ENCODE peak calls at places on chromosomes 3 and 15, in seven cellular contexts. V is fibroblast of the aortic adventitia, M is heart left ventricle, K is heart right ventricle, Z is psoas muscle, B is GM23338, X is ovary. I is an unnamed sample.

GRCh38 chr15:83098079-83098478 is 9.4 kb upstream of the TM6SF1 start:
- DNase-seq in K (no peak), Z (no peak), M (no peak), X (no peak), V (no peak), B (no peak), I (no peak)

GRCh38 chr3:168534761-168535160 is 439.0 kb upstream of the GOLIM4 start:
- DNase-seq in M (no peak), Z (no peak), X (no peak), B (peak), V (no peak), K (no peak), I (no peak)

GRCh38 chr3:194871143-194871863 is 185.6 kb downstream of the FAM43A start:
- DNase-seq in X (peak), K (no peak), Z (peak), B (peak), M (peak), V (peak), I (peak)

GRCh38 chr15:39448409-39448808 is 132.5 kb upstream of the THBS1 start:
- DNase-seq in V (no peak), X (no peak), M (no peak), K (no peak), B (no peak), Z (no peak), I (no peak)

GRCh38 chr3:38725726-38726410 is 76.4 kb upstream of the SCN5A start:
- DNase-seq in V (peak), M (peak), B (no peak), Z (no peak), X (no peak), K (peak), I (no peak)

GRCh38 chr15:49462242-49462641 is 39.2 kb downstream of the FGF7 start:
- DNase-seq in B (no peak), M (no peak), K (no peak), X (no peak), Z (no peak), V (peak), I (no peak)

GRCh38 chr3:162643245-162643644 is 1146.6 kb downstream of the OTOL1 start:
- DNase-seq in K (no peak), M (no peak), Z (no peak), X (no peak), B (no peak), V (no peak), I (no peak)

GRCh38 chr15:32898991-32899613 is 181.3 kb downstream of the GREM1 start:
- DNase-seq in X (no peak), V (no peak), B (peak), K (no peak), M (no peak), Z (no peak), I (no peak)

GRCh38 chr3:30353711-30354467 is 252.5 kb upstream of the TGFBR2 start:
- DNase-seq in X (no peak), K (no peak), V (no peak), M (no peak), B (no peak), Z (no peak), I (no peak)

GRCh38 chr15:93291380-93291779 is 202.4 kb upstream of the RGMA start:
- DNase-seq in B (no peak), Z (no peak), X (no peak), M (no peak), K (no peak), V (no peak), I (no peak)

GRCh38 chr3:44284949-44285348 is 43.3 kb downstream of the TOPAZ1 start:
- DNase-seq in B (no peak), V (no peak), X (no peak), M (no peak), K (no peak), Z (no peak), I (no peak)

GRCh38 chr3:187914231-187914630 is 169.0 kb upstream of the BCL6 start:
- DNase-seq in K (no peak), B (no peak), Z (no peak), M (peak), V (no peak), X (no peak), I (peak)

GRCh38 chr15:36428102-36428845 is 151.2 kb upstream of the CDIN1 start:
- DNase-seq in B (no peak), X (no peak), K (no peak), Z (no peak), M (no peak), V (peak), I (no peak)

GRCh38 chr15:52795464-52796227 is 5.5 kb upstream of the ONECUT1 start:
- DNase-seq in X (no peak), K (no peak), B (peak), M (no peak), Z (no peak), V (no peak), I (no peak)

DNA sequence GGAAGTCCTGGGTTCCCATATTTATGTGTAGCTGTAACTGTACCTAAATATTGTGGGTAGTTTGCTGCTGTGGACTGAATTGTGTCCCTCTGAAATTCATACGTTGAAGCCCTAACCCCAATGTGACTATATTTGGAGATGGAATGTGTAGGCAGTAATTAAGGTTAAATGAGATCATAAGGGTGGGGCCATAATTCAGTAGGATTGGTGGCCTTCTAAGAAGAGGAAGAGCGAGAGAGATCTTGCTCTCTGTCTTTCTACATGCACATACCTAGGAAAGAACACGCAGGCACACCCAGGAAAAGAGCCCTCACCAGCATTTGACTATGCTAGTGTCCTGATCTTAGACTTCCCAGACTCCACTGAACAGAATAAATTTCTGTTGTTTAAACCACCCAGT is 67.6 kb upstream of the CFAP20DC start:
- DNase-seq in X (no peak), V (no peak), B (no peak), K (no peak), M (no peak), Z (no peak), I (no peak)
- TF ChIP-seq CTCF in X (no peak), V (no peak), B (no peak), K (no peak), M (no peak), Z (no peak), I (no peak)

GRCh38 chr15:42548258-42549051 is at the start of the genes HAUS2 and LRRC57:
- DNase-seq in Z (peak), B (peak), X (peak), V (peak), M (peak), K (peak), I (peak)
- TF ChIP-seq CTCF in Z (no peak), B (no peak), X (peak), V (no peak), M (no peak), K (no peak), I (no peak)

GRCh38 chr3:71423151-71423906 is 160.2 kb downstream of the FOXP1 start:
- DNase-seq in B (no peak), M (peak), V (peak), K (peak), Z (no peak), X (no peak), I (peak)
- TF ChIP-seq CTCF in B (peak), M (peak), V (peak), K (no peak), Z (no peak), X (no peak), I (no peak)

DNA sequence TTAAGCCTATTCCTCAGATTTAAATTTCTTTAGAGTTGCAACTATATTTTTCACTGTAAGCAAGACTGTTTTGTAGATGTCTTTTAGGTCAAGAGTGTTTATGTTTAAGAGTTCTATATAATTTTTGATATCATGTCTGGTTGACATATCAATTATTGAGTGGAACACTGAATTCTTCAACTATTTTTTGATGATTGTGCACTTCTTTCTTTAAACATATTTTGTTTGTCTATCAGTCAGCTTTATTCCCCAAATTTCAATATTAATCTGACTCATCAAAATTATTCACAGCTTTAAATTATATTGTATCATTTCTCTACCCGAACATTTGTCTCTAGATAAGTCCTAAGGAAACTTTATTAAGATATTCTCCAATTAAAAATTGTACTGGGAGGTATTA is 933.6 kb upstream of the ROBO1 start:
- DNase-seq in K (no peak), B (no peak), V (no peak), M (no peak), Z (no peak), X (no peak), I (no peak)
- TF ChIP-seq CTCF in K (no peak), B (no peak), V (no peak), M (no peak), Z (no peak), X (no peak), I (no peak)

GRCh38 chr15:67303490-67304363 is 49.1 kb downstream of the IQCH start:
- DNase-seq in B (peak), M (no peak), V (peak), Z (no peak), X (no peak), K (peak), I (peak)
- TF ChIP-seq CTCF in B (peak), M (peak), V (peak), Z (peak), X (peak), K (peak), I (peak)

I was measured in Calu3.